ENCODE peak calls at places on chromosomes 7 and 10, in six cellular contexts. G, S, C, N, V and M are unnamed samples.
A peak's percentile ranks its signal among the peaks of the same experiment; 100 is the strongest.

GRCh38 chr10:63115732-63116383 is 17.3 kb upstream of the NRBF2 start:
- DNase-seq in V (peak; percentile 89), C (peak; percentile 40), N (no peak), G (peak; percentile 31), S (no peak), M (peak; percentile 94)

GRCh38 chr7:46071601-46072000 is 150.5 kb upstream of the IGFBP3 start:
- DNase-seq in N (no peak), V (no peak), C (no peak), G (no peak), S (no peak), M (no peak)

GRCh38 chr7:80249184-80249583 is 114.6 kb downstream of the GNAI1 start:
- DNase-seq in V (no peak), N (no peak), G (no peak), C (no peak), S (no peak), M (no peak)

GRCh38 chr7:13628231-13629001 is 361.1 kb downstream of the ETV1 start:
- DNase-seq in G (no peak), N (no peak), C (no peak), V (no peak), S (no peak), M (no peak)

GRCh38 chr10:80356563-80356999 is at the start of the genes DYDC1 and DYDC2:
- DNase-seq in G (peak; percentile 90), C (peak; percentile 45), N (peak; percentile 83), V (peak; percentile 60), S (peak; percentile 57), M (peak; percentile 65)

GRCh38 chr10:93106631-93107072 is 33.0 kb downstream of the CYP26A1 start:
- DNase-seq in V (no peak), N (no peak), S (no peak), G (no peak), C (no peak), M (no peak)

GRCh38 chr10:106652279-106652678 is 512.2 kb downstream of the SORCS1 start:
- DNase-seq in V (no peak), C (no peak), N (no peak), G (no peak), S (no peak), M (no peak)

GRCh38 chr7:139249179-139249822 is 18.3 kb downstream of the UBN2 start:
- DNase-seq in S (no peak), C (no peak), N (no peak), G (no peak), V (no peak), M (no peak)

GRCh38 chr10:127254276-127254675 is 57.9 kb upstream of the INSYN2A start:
- DNase-seq in S (no peak), G (no peak), C (no peak), N (no peak), V (no peak), M (no peak)

GRCh38 chr7:96023376-96023775 is 251.0 kb downstream of the DYNC1I1 start:
- DNase-seq in V (no peak), G (no peak), S (no peak), N (no peak), C (no peak), M (no peak)

GRCh38 chr10:71840177-71840711 is 10.8 kb downstream of the PSAP start:
- DNase-seq in N (peak; percentile 81), G (peak; percentile 97), S (no peak), C (peak; percentile 58), V (peak; percentile 75), M (peak; percentile 83)

GRCh38 chr10:122089343-122090015 is 100.5 kb downstream of the TACC2 start:
- DNase-seq in G (no peak), V (no peak), N (no peak), S (no peak), C (no peak), M (no peak)

GRCh38 chr7:92691578-92691977 is 101.4 kb upstream of the FAM133B start:
- DNase-seq in G (peak; percentile 55), N (peak; percentile 43), S (no peak), V (no peak), C (peak; percentile 42), M (no peak)

GRCh38 chr10:72764151-72764550 is 72.2 kb downstream of the MCU start:
- DNase-seq in S (no peak), V (no peak), C (no peak), G (no peak), N (no peak), M (no peak)

GRCh38 chr7:151393031-151393977 is 16.5 kb downstream of the WDR86 start:
- DNase-seq in N (no peak), V (peak; percentile 42), C (no peak), G (no peak), S (peak; percentile 21), M (no peak)

GRCh38 chr10:50648089-50648934 is 24.6 kb upstream of the SGMS1 start:
- DNase-seq in N (no peak), V (no peak), G (no peak), C (no peak), S (no peak), M (no peak)

GRCh38 chr10:118594392-118595063 is 920 bp downstream of the PRLHR start:
- DNase-seq in V (peak; percentile 75), S (no peak), C (peak; percentile 22), N (peak; percentile 75), G (peak; percentile 92), M (no peak)

GRCh38 chr7:748446-748845 is 21.4 kb upstream of the PRKAR1B start:
- DNase-seq in C (no peak), V (peak; percentile 34), G (no peak), S (no peak), N (no peak), M (peak; percentile 41)

GRCh38 chr7:69906309-69906995 is 308.2 kb downstream of the AUTS2 start:
- DNase-seq in N (no peak), G (no peak), C (no peak), V (no peak), S (no peak), M (no peak)

GRCh38 chr7:33940503-33940902 is 35.2 kb downstream of the BMPER start:
- DNase-seq in N (no peak), G (no peak), V (no peak), S (no peak), C (no peak), M (no peak)

GRCh38 chr10:113895018-113895417 is 40.6 kb downstream of the NHLRC2 start:
- DNase-seq in N (no peak), G (no peak), V (no peak), S (no peak), C (no peak), M (no peak)

GRCh38 chr10:33653584-33654367 is 319.3 kb upstream of the NRP1 start:
- DNase-seq in V (no peak), N (no peak), C (no peak), G (no peak), S (no peak), M (no peak)

GRCh38 chr10:5958680-5959079 is 18.7 kb downstream of the IL15RA start:
- DNase-seq in G (no peak), V (no peak), N (no peak), C (no peak), S (no peak), M (no peak)

GRCh38 chr10:71344916-71345557 is 26.0 kb downstream of the SLC29A3 start:
- DNase-seq in S (no peak), V (no peak), C (no peak), N (peak; percentile 34), G (no peak), M (no peak)

GRCh38 chr10:52539463-52539862 is 225.4 kb downstream of the DKK1 start:
- DNase-seq in C (no peak), V (no peak), S (no peak), G (no peak), N (no peak), M (no peak)

GRCh38 chr7:130893441-130893894 is 159.5 kb upstream of the KLF14 start:
- DNase-seq in G (no peak), N (no peak), S (no peak), C (no peak), V (no peak), M (no peak)
- H3K27me3 ChIP-seq in G (no peaks in the 10 kb centered on the region), N (no peaks in the 10 kb centered on the region), S (no peaks in the 10 kb centered on the region), C (no peaks in the 10 kb centered on the region), V (no peaks in the 10 kb centered on the region), M (no peaks in the 10 kb centered on the region)

DNA sequence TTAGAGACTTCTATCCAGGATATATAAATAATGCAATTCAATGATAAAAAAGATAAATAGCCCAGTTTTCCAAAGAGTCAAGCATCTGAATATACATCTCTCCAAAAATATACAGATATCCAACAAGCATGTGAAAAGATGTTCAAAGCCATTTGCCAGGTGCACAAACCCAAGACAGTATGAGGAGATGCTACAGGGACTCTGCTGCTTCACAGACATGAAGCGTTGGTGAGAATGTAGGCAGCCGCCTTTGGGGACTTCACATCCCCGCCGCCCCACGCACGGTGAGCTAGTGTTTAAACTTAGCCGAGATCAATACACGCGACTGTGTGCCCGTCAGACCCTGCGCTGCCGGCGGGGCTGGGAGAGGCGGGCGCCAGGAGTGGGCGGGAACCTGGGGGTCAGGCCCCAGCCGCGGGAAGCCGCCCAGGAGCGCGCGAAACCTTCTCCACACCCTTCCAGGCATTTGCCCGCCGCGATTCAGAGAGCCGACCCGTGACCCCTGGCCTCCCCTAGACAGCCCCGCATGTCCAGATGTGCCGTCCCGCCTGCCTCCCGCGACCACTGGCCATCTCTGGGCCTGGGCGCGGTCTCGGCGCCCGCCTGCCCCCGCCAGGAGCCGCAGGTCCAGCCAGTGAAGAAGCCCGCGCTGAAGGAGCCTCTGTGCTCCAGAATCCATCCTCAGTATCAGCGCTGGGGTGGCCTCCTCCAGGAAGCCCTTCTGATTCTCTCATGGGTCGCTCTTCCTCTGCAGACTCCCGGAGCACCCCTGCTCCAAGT is 823 bp upstream of the ALOX5 start:
- DNase-seq in S (no peak), N (peak; percentile 38), C (no peak), G (peak; percentile 25), V (no peak), M (no peak)
- H3K27me3 ChIP-seq in S (peaks cover 7% of the 10 kb centered on the region), N (peaks cover 58% of the 10 kb centered on the region), C (peaks cover 25% of the 10 kb centered on the region), G (peaks cover 85% of the 10 kb centered on the region), V (peaks cover 9% of the 10 kb centered on the region), M (peaks cover 34% of the 10 kb centered on the region)

DNA sequence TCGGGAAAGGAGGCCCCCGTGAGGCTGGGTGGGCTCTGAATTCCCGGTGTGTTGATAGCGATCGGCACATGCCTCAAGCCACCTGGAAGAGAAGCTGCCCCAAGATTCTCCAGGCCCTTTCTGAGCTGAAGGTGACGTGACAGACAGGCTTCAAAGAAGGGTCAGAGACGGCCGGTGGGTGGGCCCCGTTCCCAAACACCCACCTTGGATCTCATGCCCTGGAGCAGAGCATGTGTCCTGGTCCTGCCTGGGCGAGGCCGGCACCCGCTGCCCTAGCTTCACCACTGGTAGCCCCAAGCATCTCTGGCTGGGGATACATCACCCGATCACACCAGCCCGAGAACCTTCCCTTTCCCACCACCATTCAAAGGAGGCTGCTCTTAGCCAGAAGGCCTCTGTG is 399.0 kb downstream of the DNAJB6 start:
- DNase-seq in C (no peak), N (no peak), S (no peak), V (no peak), G (no peak), M (no peak)
- H3K27me3 ChIP-seq in C (no peaks in the 10 kb centered on the region), N (no peaks in the 10 kb centered on the region), S (no peaks in the 10 kb centered on the region), V (no peaks in the 10 kb centered on the region), G (no peaks in the 10 kb centered on the region), M (no peaks in the 10 kb centered on the region)

GRCh38 chr7:71019703-71020102 is 112.2 kb upstream of the GALNT17 start:
- DNase-seq in V (no peak), N (no peak), S (no peak), C (peak; percentile 22), G (no peak), M (no peak)
- H3K27me3 ChIP-seq in V (peaks cover 2% of the 10 kb centered on the region), N (no peaks in the 10 kb centered on the region), S (no peaks in the 10 kb centered on the region), C (no peaks in the 10 kb centered on the region), G (no peaks in the 10 kb centered on the region), M (no peaks in the 10 kb centered on the region)

DNA sequence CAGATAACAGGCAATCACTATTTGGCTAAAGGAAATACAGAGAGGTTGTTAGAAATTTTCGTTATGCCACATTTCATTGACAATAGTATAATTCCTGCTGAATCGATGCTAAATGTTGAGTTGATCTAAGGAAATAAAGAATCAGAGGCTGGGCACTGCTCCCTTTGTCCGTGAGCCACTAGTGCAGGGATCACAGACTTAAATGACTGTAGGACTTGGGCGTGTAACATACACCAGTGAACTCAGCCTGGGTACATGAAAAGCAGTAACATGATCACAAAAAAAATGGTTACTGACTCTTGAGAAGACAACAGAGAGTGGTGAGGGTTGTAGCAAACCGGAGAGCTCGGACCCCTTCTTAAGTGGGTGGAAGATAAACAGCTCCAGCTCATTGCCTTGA is 11.8 kb upstream of the ITGB8 start:
- DNase-seq in C (no peak), G (no peak), V (no peak), S (no peak), N (no peak), M (no peak)
- H3K27me3 ChIP-seq in C (no peaks in the 10 kb centered on the region), G (no peaks in the 10 kb centered on the region), V (no peaks in the 10 kb centered on the region), S (no peaks in the 10 kb centered on the region), N (no peaks in the 10 kb centered on the region), M (no peaks in the 10 kb centered on the region)